ENCODE peak calls at places on chromosomes 16 and 17, in ten cellular contexts. N is fibroblast of the aortic adventitia; F is HFFc6; M is cardiac fibroblast; Y is lung; E is RWPE1; Z is colonic mucosa; P is choroid plexus epithelial cell; U is CD4-positive, alpha-beta T cell; O is brain microvascular endothelial cell. K is an unnamed sample.

GRCh38 chr17:74280093-74280513 is 6.1 kb downstream of the DNAI2 start:
- DNase-seq in U (peak), E (no peak), O (no peak), Z (no peak), F (no peak), P (no peak), N (no peak), Y (no peak), M (no peak), K (no peak)

GRCh38 chr16:4176794-4177438 is 60.7 kb upstream of the ADCY9 start:
- DNase-seq in Y (no peak), Z (no peak), P (peak), N (peak), M (peak), F (peak), E (peak), O (peak), U (no peak), K (peak)

GRCh38 chr16:58464916-58465731 is 34.8 kb upstream of the NDRG4 start:
- DNase-seq in Y (no peak), E (no peak), N (no peak), U (no peak), M (no peak), Z (no peak), P (no peak), F (no peak), O (no peak), K (no peak)

GRCh38 chr17:27569884-27570577 is 61.0 kb upstream of the LGALS9 start:
- DNase-seq in Z (no peak), Y (no peak), O (no peak), M (no peak), E (no peak), U (no peak), F (no peak), N (no peak), P (no peak), K (no peak)

GRCh38 chr17:65684631-65685030 is 123.2 kb upstream of the AXIN2 start:
- DNase-seq in E (no peak), N (no peak), U (no peak), P (peak), Y (no peak), F (no peak), M (peak), Z (no peak), O (peak), K (peak)

GRCh38 chr17:59492091-59492451 is 73.3 kb upstream of the DHX40 start:
- DNase-seq in Z (no peak), F (no peak), P (no peak), O (no peak), U (no peak), E (no peak), M (no peak), Y (no peak), N (no peak), K (no peak)

GRCh38 chr16:30621765-30622164 is 11.6 kb upstream of the ZNF689 start:
- DNase-seq in E (no peak), Z (no peak), O (no peak), U (no peak), M (no peak), N (no peak), Y (no peak), P (no peak), F (peak), K (peak)

GRCh38 chr16:7853197-7853596 is 520.6 kb downstream of the RBFOX1 start:
- DNase-seq in F (no peak), U (no peak), P (no peak), Y (no peak), N (no peak), E (no peak), M (no peak), Z (no peak), O (no peak), K (no peak)

GRCh38 chr16:2664522-2665096 is 17.7 kb upstream of the KCTD5 start:
- DNase-seq in U (no peak), O (no peak), Z (no peak), F (no peak), M (no peak), N (no peak), P (no peak), E (no peak), Y (no peak), K (no peak)

GRCh38 chr17:45574376-45574775 is 83.9 kb upstream of the PLEKHM1 start:
- DNase-seq in O (peak), P (peak), N (peak), F (peak), Y (no peak), Z (no peak), U (no peak), E (no peak), M (peak), K (peak)

GRCh38 chr17:47660064-47660492 is 10.4 kb downstream of the KPNB1 start:
- DNase-seq in P (no peak), Z (no peak), Y (no peak), N (no peak), M (no peak), O (no peak), F (no peak), U (no peak), E (no peak), K (no peak)

GRCh38 chr16:24075302-24075701 is 180.8 kb upstream of the CACNG3 start:
- DNase-seq in O (no peak), E (no peak), Y (no peak), N (no peak), F (no peak), Z (no peak), P (no peak), U (no peak), M (no peak), K (no peak)

GRCh38 chr16:14399397-14400284 is 230.4 kb downstream of the PARN start:
- DNase-seq in F (peak), E (peak), O (peak), M (peak), P (peak), N (peak), U (no peak), Z (no peak), Y (no peak), K (peak)

GRCh38 chr17:82458885-82459424 is 414 bp downstream of the NARF start:
- DNase-seq in M (peak), N (no peak), O (peak), E (peak), F (peak), U (no peak), Z (peak), Y (no peak), P (peak), K (no peak)

GRCh38 chr17:77314601-77315000 is 173.8 kb downstream of the SEC14L1 start:
- DNase-seq in P (no peak), M (no peak), E (no peak), O (no peak), Z (no peak), Y (no peak), U (no peak), F (no peak), N (no peak), K (no peak)

GRCh38 chr16:53415504-53415903 is 18.8 kb upstream of the RBL2 start:
- DNase-seq in O (no peak), Y (no peak), E (no peak), P (no peak), U (no peak), Z (no peak), N (no peak), F (no peak), M (no peak), K (peak)

GRCh38 chr16:29744541-29745101 is 1.2 kb downstream of the C16orf54 start:
- DNase-seq in N (no peak), O (no peak), Y (no peak), P (no peak), U (peak), Z (no peak), E (no peak), M (no peak), F (no peak), K (no peak)

GRCh38 chr16:84234656-84235285 is 5.0 kb downstream of the KCNG4 start:
- DNase-seq in O (no peak), Y (no peak), N (peak), F (no peak), M (peak), U (no peak), Z (no peak), E (no peak), P (no peak), K (no peak)

GRCh38 chr17:42272576-42272975 is 3.6 kb downstream of the STAT5B start:
- DNase-seq in M (no peak), E (no peak), P (no peak), Z (no peak), Y (no peak), O (no peak), F (no peak), U (no peak), N (no peak), K (no peak)

GRCh38 chr16:67944690-67945391 is 921 bp upstream of the LCAT start:
- DNase-seq in U (no peak), Y (no peak), M (no peak), O (no peak), Z (no peak), N (no peak), P (no peak), E (no peak), F (no peak), K (no peak)

GRCh38 chr16:67945392-67945933 is 1.5 kb upstream of the LCAT start:
- DNase-seq in N (no peak), U (no peak), E (no peak), O (no peak), M (peak), Y (no peak), P (no peak), F (no peak), Z (no peak), K (no peak)

GRCh38 chr16:67946128-67946569 is 2.2 kb upstream of the LCAT start:
- DNase-seq in P (no peak), E (no peak), Y (no peak), O (no peak), M (no peak), Z (no peak), N (no peak), U (no peak), F (no peak), K (no peak)

GRCh38 chr16:67948015-67948414 is 4.1 kb upstream of the LCAT start:
- DNase-seq in Z (no peak), Y (no peak), E (no peak), N (no peak), F (no peak), U (no peak), P (no peak), O (no peak), M (no peak), K (no peak)

DNA sequence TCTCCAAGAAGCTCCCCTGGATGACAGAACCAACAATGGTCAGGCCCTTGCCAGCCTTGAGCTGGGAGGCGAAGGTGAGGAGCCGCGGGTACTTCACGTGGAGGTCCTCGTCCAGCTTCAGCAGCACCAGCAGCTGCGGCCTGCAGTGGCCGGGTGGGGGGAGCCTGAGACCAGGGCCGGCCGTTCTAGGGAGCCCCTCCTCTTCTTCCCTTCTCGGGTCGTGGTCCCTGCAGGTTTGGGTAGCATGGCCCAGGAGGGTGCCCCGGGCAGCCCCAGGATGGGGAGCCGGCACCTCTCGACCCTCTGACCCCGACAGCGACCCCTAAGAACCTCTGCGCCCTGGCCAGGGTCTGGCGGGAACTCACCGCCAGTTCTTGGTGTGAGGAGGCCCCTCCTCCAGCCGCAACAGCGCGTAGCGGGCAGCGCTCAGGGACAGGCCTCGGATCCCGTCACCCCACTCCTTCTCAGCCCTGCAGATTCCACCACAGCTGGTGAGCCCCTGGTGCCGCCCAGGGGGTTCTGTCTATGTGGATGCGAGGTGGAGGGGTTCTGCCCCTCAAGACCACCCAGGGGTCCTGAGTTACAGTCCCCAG is 3.1 kb upstream of the LCAT start:
- DNase-seq in F (no peak), U (no peak), P (no peak), Y (no peak), Z (no peak), N (no peak), O (no peak), M (no peak), E (no peak), K (no peak)
- TF ChIP-seq CTCF in F (no peak), U (no peak), P (no peak), Y (no peak), Z (no peak), N (no peak), O (no peak), M (no peak), E (no peak), K (no peak)

GRCh38 chr16:19389246-19389645 is 28.4 kb upstream of the TMC5 start:
- DNase-seq in M (peak), Y (peak), O (no peak), F (peak), Z (peak), E (peak), N (peak), P (peak), U (no peak), K (peak)
- TF ChIP-seq CTCF in M (peak), Y (peak), O (peak), F (peak), Z (peak), E (peak), N (peak), P (peak), U (no peak), K (peak)

DNA sequence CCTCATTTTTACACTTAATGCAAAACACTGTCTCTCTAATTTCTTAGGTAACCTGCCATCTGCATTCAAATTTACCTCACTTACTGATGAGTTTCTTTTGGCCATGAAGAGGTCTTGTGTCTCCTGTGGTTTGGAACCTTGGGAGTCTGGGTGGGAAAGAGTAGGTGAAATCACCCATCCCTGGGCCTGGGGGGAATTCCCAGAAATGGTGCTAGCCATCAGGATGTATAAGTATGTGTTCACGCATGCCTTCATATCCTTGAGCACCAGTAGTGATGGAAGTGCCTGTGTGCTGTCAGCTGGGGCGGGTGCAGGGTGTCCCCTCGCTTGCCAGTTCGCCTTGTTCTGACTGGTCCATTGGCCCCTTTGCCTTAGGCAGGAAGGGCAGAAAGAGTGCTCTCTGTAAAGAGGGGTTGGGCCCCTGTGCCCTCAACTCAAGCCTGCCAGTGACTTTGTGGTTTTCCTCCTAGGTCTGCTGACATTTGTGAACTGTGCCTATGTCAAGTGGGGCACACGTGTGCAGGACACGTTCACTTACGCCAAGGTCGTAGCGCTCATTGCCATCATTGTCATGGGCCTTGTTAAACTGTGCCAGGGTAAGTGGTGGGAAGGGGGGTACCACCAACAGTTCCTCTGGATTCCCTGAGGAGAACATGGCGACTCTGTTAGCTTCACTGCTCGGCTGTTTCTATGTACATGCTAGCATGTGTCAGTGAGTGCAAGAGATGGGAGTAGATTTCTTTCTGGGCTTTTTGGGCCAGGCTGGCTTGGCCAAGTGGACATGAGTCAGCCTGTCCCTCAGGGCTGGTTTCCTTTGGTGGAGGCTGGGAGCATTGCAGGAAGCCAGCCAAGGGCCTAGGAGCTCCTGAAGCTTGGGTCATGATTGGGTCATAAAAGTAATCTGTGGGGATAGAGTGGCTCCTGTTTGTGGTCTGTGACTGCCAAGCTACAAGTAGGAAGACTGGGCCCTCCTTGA is 23.2 kb downstream of the SLC7A6OS start:
- DNase-seq in O (peak), Y (peak), P (peak), F (peak), N (peak), U (peak), M (peak), Z (no peak), E (peak), K (peak)
- TF ChIP-seq CTCF in O (peak), Y (no peak), P (no peak), F (no peak), N (peak), U (no peak), M (no peak), Z (no peak), E (no peak), K (no peak)

GRCh38 chr17:49200423-49201083 is 9.8 kb downstream of the GNGT2 start:
- DNase-seq in N (no peak), M (no peak), U (no peak), P (no peak), E (no peak), F (no peak), Z (no peak), O (no peak), Y (no peak), K (no peak)

GRCh38 chr17:49195746-49196145 is 14.6 kb downstream of the GNGT2 start:
- DNase-seq in F (no peak), M (no peak), N (no peak), Y (no peak), E (no peak), P (no peak), O (no peak), U (no peak), Z (no peak), K (no peak)

GRCh38 chr17:49196520-49196919 is 13.9 kb downstream of the GNGT2 start:
- DNase-seq in E (no peak), O (no peak), U (no peak), M (no peak), Z (no peak), N (no peak), P (no peak), F (no peak), Y (no peak), K (no peak)

GRCh38 chr17:49198206-49198605 is 12.2 kb downstream of the GNGT2 start:
- DNase-seq in M (no peak), F (no peak), Y (no peak), E (no peak), O (no peak), N (no peak), P (no peak), Z (no peak), U (no peak), K (no peak)

DNA sequence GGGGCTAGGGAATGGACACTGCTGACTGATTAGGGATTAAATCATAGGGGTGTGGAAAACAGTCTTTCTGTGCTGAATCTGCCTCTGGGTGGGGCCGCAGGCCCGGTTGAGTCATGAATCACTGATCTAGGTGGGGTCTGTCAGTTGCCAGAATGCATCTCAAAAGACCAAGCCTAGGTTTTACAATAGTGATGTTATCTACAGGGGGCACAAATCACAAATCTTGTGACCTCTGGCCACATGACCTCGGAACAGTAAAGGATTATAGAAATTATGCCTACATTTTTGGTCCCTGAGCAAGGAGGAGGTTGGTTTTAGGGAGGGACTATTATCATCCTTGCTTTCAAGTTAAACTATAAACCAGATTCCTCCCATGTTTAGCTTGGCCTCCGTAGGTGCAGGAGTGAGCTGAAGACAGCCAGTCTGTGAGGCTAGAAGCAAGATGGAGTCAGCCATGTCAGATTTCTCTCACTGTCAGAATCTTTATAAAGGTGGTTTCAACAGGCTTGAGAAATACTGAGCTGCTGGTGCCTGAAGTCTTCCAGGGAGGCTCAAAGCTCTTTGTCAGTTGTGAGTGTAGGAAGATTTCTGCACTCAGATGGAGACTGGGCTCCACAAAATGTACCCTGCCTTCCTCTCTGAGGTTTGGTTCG is 12.9 kb downstream of the GNGT2 start:
- DNase-seq in Y (no peak), E (no peak), P (no peak), F (no peak), O (no peak), Z (no peak), M (peak), N (peak), U (no peak), K (no peak)
- TF ChIP-seq CTCF in Y (no peak), E (no peak), P (no peak), F (no peak), O (no peak), Z (no peak), M (no peak), N (no peak), U (no peak), K (no peak)

DNA sequence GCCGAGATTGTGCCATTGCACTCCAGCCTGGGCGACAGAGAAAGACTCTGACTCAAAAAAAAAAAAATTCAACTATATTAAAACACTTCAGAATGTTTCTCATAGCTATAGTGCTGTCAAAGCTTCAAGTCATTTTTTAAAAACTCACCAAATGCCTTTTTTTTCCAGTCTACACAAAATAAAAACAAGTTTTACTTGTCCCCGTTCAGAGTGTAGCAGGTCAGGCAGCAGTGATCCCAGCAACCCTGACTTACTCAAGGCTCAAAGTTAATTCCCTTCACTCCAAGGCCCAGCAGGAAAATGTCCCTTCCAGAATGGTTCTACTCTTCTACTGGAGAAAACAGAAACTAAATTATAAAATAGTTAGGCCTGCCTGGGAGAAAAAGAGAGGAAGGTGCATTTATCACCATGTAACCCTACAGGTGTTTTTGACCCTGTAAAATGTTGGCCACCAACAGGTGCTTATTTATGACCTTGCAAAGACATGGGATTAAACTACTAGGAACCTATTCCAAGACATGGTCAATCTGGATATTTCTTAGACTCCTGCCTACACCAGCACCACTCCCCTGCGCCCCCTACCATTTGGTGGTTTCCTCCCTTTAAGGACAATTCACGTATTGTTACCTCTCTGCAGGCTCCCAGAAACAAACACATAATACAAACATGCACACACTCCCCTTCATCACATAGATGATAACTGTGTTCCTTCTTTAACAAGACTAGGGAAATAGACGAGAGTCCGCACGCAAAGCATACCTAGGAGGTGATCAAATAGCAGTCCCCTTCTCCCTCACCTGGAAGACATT is 5.4 kb downstream of the AMFR start:
- DNase-seq in Z (peak), F (no peak), N (no peak), E (no peak), Y (no peak), M (no peak), U (no peak), O (no peak), P (no peak), K (no peak)
- TF ChIP-seq CTCF in Z (no peak), F (no peak), N (no peak), E (no peak), Y (no peak), M (no peak), U (no peak), O (no peak), P (no peak), K (no peak)

GRCh38 chr17:14387036-14387435 is 86.2 kb downstream of the HS3ST3B1 start:
- DNase-seq in Z (no peak), P (no peak), U (no peak), O (no peak), Y (no peak), F (no peak), N (no peak), E (no peak), M (no peak), K (no peak)
- TF ChIP-seq CTCF in Z (no peak), P (no peak), U (no peak), O (no peak), Y (no peak), F (no peak), N (no peak), E (no peak), M (no peak), K (no peak)

GRCh38 chr17:80577876-80578275 is 33.2 kb downstream of the RPTOR start:
- DNase-seq in M (no peak), N (no peak), P (no peak), Z (no peak), E (no peak), F (no peak), O (no peak), Y (no peak), U (no peak), K (no peak)
- TF ChIP-seq CTCF in M (no peak), N (no peak), P (no peak), Z (no peak), E (no peak), F (no peak), O (no peak), Y (no peak), U (no peak), K (no peak)

K was measured in MCF 10A.